ENCODE peak calls at places on chromosomes 5 and 9, in six cellular contexts. N is neuronal stem cell, O is fibroblast of lung, F is GM23248, D is PC-3, A is HCT116. V is an unnamed sample.

GRCh38 chr5:135263022-135263668 is 135.9 kb downstream of the MACROH2A1 start:
- DNase-seq in N (no peak), O (no peak), F (no peak), D (no peak), A (peak), V (no peak)

GRCh38 chr5:59798862-59799667 is 94.5 kb downstream of the PDE4D start:
- DNase-seq in N (no peak), O (peak), F (peak), D (peak), A (no peak), V (peak)

GRCh38 chr5:155092318-155092717 is 78.8 kb downstream of the KIF4B start:
- DNase-seq in N (no peak), O (no peak), F (no peak), D (no peak), A (no peak), V (no peak)

GRCh38 chr9:36327903-36328302 is 69.7 kb upstream of the GNE start:
- DNase-seq in N (no peak), O (peak), F (peak), D (peak), A (no peak), V (no peak)

GRCh38 chr9:12723409-12724028 is 30.3 kb downstream of the TYRP1 start:
- DNase-seq in N (no peak), O (peak), F (peak), D (peak), A (peak), V (peak)

GRCh38 chr9:77514886-77515711 is 133.0 kb downstream of the GNA14 start:
- DNase-seq in N (no peak), O (peak), F (peak), D (peak), A (no peak), V (no peak)

GRCh38 chr9:125620216-125620615 is 86.8 kb downstream of the MAPKAP1 start:
- DNase-seq in N (no peak), O (peak), F (no peak), D (no peak), A (no peak), V (no peak)

GRCh38 chr5:79966479-79966878 is 24.6 kb downstream of the MTX3 start:
- DNase-seq in N (no peak), O (no peak), F (no peak), D (no peak), A (no peak), V (no peak)

GRCh38 chr5:26833596-26833995 is 204.8 kb downstream of the CDH9 start:
- DNase-seq in N (no peak), O (no peak), F (no peak), D (peak), A (no peak), V (no peak)

GRCh38 chr9:14203366-14204056 is 110.4 kb downstream of the NFIB start:
- DNase-seq in N (no peak), O (peak), F (peak), D (no peak), A (no peak), V (peak)
- H3K9ac ChIP-seq in N (no peak), O (no peak), F (no peak), D (no peak), A (no peak), V (no peak)

GRCh38 chr5:90134892-90135291 is 274.7 kb downstream of the CETN3 start:
- DNase-seq in N (no peak), O (peak), F (peak), D (peak), A (no peak), V (peak)

GRCh38 chr5:90133941-90134340 is 275.6 kb downstream of the CETN3 start:
- DNase-seq in N (no peak), O (no peak), F (no peak), D (no peak), A (no peak), V (no peak)

GRCh38 chr5:90134381-90134780 is 275.2 kb downstream of the CETN3 start:
- DNase-seq in N (no peak), O (no peak), F (no peak), D (no peak), A (no peak), V (no peak)

GRCh38 chr5:90135979-90136378 is 273.6 kb downstream of the CETN3 start:
- DNase-seq in N (no peak), O (no peak), F (no peak), D (peak), A (no peak), V (peak)

GRCh38 chr5:90131734-90132133 is 277.8 kb downstream of the CETN3 start:
- DNase-seq in N (no peak), O (no peak), F (no peak), D (no peak), A (no peak), V (no peak)
- H3K4me3 ChIP-seq in N (no peak), O (no peak), F (no peak), D (no peak), A (no peak), V (no peak)

DNA sequence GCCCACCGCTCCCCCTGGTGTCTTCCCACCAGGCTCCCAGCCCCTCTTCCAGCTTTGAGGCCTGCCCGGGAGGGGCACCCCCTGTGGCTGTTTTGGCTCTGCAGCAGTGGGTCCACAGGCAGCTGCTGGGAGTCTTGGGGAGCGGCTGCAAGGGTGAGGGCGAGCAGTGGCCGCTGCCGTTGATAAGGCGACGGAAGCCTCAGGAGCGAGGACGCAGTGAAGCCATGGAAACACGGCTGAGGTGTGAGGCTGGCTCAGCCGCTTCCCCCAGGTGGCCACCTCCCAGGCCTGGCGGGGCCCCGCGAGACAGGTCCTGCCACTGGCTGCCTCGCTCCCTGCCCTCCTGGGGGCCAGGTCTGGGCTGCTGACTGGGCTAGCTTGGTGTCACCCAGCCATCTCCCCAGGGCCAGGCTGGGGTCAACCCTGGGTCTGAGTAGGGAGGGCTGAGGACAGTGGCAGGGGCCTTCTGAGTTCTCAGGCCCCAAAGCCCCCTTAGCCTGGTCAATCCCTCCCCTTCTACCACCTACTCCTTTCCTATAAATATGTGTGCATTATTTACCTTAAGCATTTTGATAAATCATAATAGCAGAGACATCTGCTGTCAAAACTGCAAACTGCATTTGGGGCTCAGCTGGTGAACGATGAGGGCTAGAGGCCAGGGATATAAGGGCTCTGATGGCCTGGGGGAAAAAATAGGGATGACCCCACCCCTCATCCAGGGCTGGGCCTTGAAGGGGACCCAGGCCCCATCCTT is 41.7 kb downstream of the CXXC5 start:
- DNase-seq in N (no peak), O (peak), F (peak), D (peak), A (no peak), V (peak)
- H3K9ac ChIP-seq in N (peak), O (no peak), F (peak), D (no peak), A (no peak), V (peak)

GRCh38 chr9:91824151-91824550 is 125.9 kb downstream of the ROR2 start:
- DNase-seq in N (no peak), O (no peak), F (no peak), D (no peak), A (no peak), V (no peak)

GRCh38 chr9:91820949-91821880 is 128.8 kb downstream of the ROR2 start:
- DNase-seq in N (no peak), O (no peak), F (peak), D (peak), A (no peak), V (no peak)

GRCh38 chr9:91825422-91825821 is 124.6 kb downstream of the ROR2 start:
- DNase-seq in N (no peak), O (peak), F (peak), D (peak), A (no peak), V (no peak)

GRCh38 chr9:91824591-91825339 is 125.3 kb downstream of the ROR2 start:
- DNase-seq in N (no peak), O (peak), F (peak), D (peak), A (no peak), V (peak)

DNA sequence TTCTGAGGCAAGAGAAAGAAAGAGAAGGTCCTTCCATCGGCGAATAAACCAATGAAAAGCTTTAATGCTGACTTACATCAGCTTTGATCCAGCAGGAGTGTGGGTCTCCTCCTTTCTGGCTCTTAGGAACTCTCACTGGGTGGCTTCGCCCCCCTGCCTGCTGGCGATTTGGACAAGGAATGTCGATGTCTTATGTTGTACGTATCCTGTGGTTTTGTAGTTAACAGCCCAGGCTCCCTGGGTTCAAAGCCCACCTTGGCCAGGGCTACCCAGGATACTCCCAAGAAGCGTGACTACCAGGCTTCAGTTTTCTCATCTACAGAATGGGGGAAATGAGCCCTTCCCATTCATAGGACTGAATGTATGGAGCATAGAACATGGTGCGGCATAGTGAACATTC is 124.2 kb downstream of the ROR2 start:
- DNase-seq in N (no peak), O (no peak), F (no peak), D (no peak), A (no peak), V (no peak)
- H3K4me3 ChIP-seq in N (no peak), O (no peak), F (no peak), D (no peak), A (no peak), V (no peak)

GRCh38 chr5:120692346-120692745 is 228.2 kb downstream of the PRR16 start:
- DNase-seq in N (no peak), O (no peak), F (no peak), D (no peak), A (no peak), V (no peak)

GRCh38 chr5:120695368-120695880 is 231.3 kb downstream of the PRR16 start:
- DNase-seq in N (no peak), O (no peak), F (no peak), D (no peak), A (no peak), V (no peak)

GRCh38 chr5:120697147-120697546 is 233.0 kb downstream of the PRR16 start:
- DNase-seq in N (no peak), O (no peak), F (no peak), D (no peak), A (no peak), V (no peak)
- H3K9ac ChIP-seq in N (no peak), O (no peak), F (no peak), D (no peak), A (no peak), V (no peak)

DNA sequence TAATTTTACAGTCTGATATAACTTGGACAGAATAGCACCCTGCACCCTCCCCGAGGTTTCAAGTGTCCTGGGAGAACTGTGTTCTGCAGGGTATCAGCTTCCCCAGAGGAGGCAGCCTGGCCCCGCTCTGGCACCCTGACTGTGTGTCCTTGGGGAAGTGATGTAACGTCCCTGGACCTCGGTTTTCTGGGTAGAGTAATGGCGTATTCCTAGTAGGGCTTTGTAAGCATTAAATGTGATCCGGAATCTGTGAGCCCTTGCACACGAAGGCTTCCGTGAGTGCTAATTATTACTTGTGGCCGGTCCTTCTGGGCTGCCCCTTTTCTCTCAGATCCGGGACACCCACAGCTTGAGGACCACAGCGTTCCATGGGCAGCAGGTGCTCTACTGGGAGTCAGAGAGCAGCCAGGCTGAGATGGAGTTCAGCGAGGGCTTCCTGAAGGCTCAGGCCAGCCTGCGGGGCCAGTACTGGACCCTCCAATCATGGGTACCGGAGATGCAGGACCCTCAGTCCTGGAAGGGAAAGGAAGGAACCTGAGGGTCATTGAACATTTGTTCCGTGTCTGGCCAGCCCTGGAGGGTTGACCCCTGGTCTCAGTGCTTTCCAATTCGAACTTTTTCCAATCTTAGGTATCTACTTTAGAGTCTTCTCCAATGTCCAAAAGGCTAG is 1.0 kb upstream of the CACFD1 start:
- DNase-seq in N (no peak), O (no peak), F (peak), D (no peak), A (no peak), V (no peak)
- H3K4me3 ChIP-seq in N (peak), O (no peak), F (peak), D (peak), A (peak), V (peak)

DNA sequence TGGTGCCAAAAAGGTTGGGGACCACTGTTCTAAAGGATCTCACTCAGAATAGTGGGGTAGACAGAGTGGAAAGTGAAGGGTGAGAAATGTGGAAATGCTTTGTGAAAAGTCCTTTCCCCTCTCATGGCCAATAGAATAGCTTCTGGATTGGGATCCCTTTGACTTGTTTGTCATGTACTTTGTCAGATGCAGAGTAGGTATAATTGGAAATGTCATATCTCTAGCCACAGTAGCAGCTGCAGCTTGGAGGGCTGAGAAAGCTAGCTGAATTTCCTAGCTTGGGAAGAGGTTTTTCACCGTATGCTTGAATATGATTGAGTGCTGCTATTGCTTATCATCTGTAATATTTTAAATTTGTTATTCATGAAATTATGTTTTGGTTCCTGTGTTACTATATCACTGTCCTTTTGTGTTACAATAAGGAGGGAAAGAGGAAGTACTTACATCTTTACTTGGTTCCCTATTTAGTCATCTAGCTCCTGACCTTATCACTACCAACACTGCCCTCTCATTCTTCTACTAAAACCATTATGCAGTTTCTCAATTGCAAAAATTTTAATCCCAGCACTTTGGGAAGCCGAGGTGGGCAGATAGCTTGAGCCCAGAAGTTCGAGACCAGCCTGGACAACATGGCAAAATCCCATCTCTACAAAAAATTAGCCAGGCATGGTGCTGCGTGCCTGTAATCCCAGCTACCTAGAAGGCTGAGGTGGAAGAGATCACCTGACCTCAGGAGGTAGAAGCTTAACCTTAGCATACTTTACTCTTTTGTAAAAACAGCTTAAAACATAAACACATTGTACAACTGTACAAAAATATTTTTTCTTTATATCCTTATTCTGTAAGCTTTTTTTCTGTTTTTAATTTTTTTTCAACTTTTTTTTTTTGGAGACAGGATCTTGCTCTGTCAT is 12.4 kb downstream of the SLC30A5 start:
- DNase-seq in N (no peak), O (no peak), F (no peak), D (no peak), A (no peak), V (no peak)
- H3K9ac ChIP-seq in N (no peak), O (no peak), F (no peak), D (no peak), A (no peak), V (no peak)

GRCh38 chr9:117681827-117682226 is 22.4 kb upstream of the TLR4 start:
- DNase-seq in N (no peak), O (no peak), F (no peak), D (no peak), A (no peak), V (no peak)

GRCh38 chr9:117679425-117679824 is 24.8 kb upstream of the TLR4 start:
- DNase-seq in N (no peak), O (no peak), F (no peak), D (no peak), A (no peak), V (no peak)

GRCh38 chr9:117682955-117683710 is 21.1 kb upstream of the TLR4 start:
- DNase-seq in N (no peak), O (no peak), F (peak), D (no peak), A (no peak), V (peak)

GRCh38 chr9:117677578-117677977 is 26.6 kb upstream of the TLR4 start:
- DNase-seq in N (no peak), O (no peak), F (no peak), D (no peak), A (no peak), V (no peak)

GRCh38 chr9:117678882-117679281 is 25.3 kb upstream of the TLR4 start:
- DNase-seq in N (no peak), O (no peak), F (peak), D (no peak), A (no peak), V (peak)
- H3K4me3 ChIP-seq in N (no peak), O (no peak), F (no peak), D (no peak), A (no peak), V (no peak)

GRCh38 chr9:124350485-124351263 is 64.6 kb downstream of the PSMB7 start:
- DNase-seq in N (no peak), O (no peak), F (no peak), D (no peak), A (no peak), V (no peak)
- H3K9ac ChIP-seq in N (no peak), O (no peak), F (no peak), D (no peak), A (no peak), V (no peak)